ENCODE peak calls at places on chromosomes 7 and 10, in four cellular contexts. B, N, F and T are unnamed samples.

GRCh38 chr7:134140889-134141867 is 14.0 kb downstream of the LRGUK start:
- DNase-seq in B (peak; percentile 15), N (no peak), F (peak; percentile 86), T (peak; percentile 61)

GRCh38 chr7:28291559-28291958 is 111.0 kb upstream of the JAZF1 start:
- DNase-seq in B (no peak), N (no peak), F (no peak), T (no peak)

GRCh38 chr7:138138244-138138643 is 62.0 kb downstream of the AKR1D1 start:
- DNase-seq in B (no peak), N (no peak), F (no peak), T (no peak)

GRCh38 chr10:30073045-30073766 is 13.8 kb upstream of the JCAD start:
- DNase-seq in B (no peak), N (no peak), F (no peak), T (no peak)

GRCh38 chr10:132832186-132832983 is 46.4 kb upstream of the NKX6-2 start:
- DNase-seq in B (no peak), N (no peak), F (no peak), T (no peak)

GRCh38 chr10:67115972-67116371 is 190.1 kb downstream of the LRRTM3 start:
- DNase-seq in B (peak; percentile 51), N (no peak), F (no peak), T (no peak)

GRCh38 chr10:52440612-52441285 is 126.7 kb downstream of the DKK1 start:
- DNase-seq in B (no peak), N (no peak), F (no peak), T (no peak)

GRCh38 chr7:51785806-51786205 is 469.2 kb upstream of the COBL start:
- DNase-seq in B (no peak), N (no peak), F (no peak), T (no peak)

GRCh38 chr10:114327537-114328277 is 76.6 kb downstream of the AFAP1L2 start:
- DNase-seq in B (no peak), N (no peak), F (no peak), T (no peak)
- TF ChIP-seq POLR2AphosphoS5 in B (no peak), N (no peak), F (no peak), T (no peak)

GRCh38 chr10:78035933-78036583 is 2.4 kb downstream of the RPS24 start:
- DNase-seq in B (no peak), N (no peak), F (no peak), T (no peak)
- TF ChIP-seq POLR2AphosphoS5 in B (peak; percentile 23), N (no peak), F (no peak), T (no peak)

DNA sequence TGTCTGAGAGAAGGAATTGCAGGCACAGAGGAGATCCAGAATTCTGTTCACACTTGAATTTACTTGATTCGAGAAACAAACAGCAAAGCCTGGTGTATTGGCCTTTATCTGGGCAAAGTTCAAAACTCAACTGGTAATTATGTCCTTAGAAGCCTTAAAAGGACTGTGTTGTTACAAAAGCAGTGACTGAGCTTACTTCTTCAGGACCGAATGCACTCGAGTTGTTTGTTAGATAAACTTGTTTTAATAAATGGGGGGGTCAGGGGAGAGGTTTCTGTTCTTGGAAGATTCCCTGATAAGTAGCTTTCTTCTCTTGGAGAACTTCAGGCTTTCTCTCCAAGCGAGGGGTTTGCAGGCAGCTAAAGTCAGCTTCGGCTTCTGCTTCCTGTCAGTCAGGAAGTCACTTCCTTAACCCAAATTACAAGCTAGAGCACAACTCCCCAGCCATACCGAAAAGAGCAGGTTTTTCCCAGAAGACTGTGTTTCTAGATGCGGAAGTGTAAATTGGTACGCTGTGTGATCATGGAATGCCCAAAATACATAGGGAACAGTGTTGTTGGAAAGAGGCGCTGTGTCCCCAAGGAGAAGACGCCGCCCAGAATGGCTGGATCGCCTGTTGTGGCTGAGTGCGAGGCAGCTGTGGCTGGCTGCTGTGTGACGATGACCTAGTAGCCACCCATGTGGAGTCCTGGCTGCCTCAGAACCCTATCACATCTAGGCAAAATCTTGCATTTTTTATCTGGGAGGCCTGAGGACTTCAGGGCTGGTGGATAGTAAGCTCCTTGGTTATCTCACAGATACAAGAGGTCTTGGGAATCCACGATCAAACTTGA is 110.4 kb downstream of the TCF7L2 start:
- DNase-seq in B (no peak), N (no peak), F (no peak), T (peak; percentile 44)
- TF ChIP-seq POLR2AphosphoS5 in B (no peak), N (no peak), F (no peak), T (no peak)

DNA sequence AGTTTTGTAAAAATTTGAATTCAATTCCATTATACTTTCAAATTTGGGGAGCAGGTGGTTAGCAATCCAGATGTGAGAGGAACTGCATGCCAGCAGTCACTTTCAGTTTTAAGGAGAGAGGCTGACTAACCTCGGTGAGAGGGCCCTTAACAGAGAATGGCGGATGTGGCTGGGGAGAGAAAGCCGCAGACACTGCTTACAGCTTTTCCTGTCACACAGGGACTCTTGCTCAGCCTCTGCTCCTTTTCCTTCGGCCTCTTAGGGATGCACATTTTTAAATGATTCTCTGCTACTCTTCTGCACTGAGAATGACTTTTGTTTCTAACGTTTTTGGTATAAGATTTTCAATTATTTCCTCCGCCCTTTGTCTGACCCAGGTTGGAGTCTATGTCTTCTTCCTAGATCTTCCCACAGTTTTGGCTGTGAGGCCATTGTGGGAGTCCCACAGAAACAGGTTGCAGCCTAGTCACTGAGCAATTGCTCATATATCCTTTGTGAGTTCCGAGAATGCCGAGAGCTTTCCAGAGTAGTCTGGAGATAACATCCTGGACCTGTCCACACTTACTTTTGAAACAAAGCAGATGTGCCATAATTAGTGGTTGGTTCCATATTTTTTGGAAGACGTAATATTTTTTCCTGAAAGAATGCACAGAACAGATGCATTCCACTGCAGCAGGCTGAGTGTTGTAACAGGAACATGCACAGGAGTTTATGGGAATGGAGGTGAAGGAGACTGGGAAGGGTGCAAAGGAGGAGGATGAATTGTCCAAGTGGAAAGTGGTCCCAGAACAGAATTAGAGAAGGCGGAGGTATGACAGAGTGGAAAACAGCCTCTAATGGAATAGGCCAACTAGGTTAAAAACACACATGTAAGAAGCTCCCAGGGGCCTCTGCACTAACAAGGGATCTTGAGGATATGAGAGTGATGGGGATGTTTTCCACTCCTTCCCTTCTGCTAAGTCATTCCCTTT is 168.0 kb upstream of the ZNF32 start:
- DNase-seq in B (no peak), N (peak; percentile 61), F (peak; percentile 58), T (peak; percentile 61)
- TF ChIP-seq POLR2AphosphoS5 in B (no peak), N (no peak), F (peak; percentile 81), T (peak; percentile 71)

GRCh38 chr7:8295638-8296361 is 33.8 kb upstream of the ICA1 start:
- DNase-seq in B (peak; percentile 89), N (peak; percentile 43), F (peak; percentile 71), T (peak; percentile 23)
- TF ChIP-seq POLR2AphosphoS5 in B (no peak), N (no peak), F (no peak), T (no peak)

DNA sequence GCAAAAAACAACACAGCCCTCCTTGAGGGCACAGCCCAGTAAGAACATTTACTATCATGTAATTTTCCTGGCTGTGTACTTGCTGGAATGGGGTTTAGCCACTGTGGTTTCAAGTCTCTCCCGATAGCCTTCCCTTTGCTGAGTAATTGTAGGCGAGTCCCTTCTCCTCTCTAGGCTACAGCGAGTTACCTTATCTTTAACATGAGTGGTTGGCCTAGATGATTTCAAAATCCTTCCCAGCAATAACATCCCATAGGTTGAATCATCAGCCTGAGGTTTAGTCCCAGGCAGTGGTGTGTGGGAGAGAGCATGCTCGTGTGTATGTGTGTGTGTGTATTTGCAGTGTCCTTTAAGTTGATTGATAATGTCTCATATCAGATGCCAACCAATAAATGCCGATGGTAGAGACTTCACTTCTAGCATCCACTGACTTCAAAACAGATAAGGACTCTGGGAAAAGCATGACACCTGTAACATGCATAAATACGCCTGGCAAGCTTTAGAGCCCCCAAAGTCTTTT is 142.9 kb upstream of the ZMIZ1 start:
- DNase-seq in B (no peak), N (no peak), F (no peak), T (no peak)
- TF ChIP-seq POLR2AphosphoS5 in B (no peak), N (no peak), F (no peak), T (no peak)

DNA sequence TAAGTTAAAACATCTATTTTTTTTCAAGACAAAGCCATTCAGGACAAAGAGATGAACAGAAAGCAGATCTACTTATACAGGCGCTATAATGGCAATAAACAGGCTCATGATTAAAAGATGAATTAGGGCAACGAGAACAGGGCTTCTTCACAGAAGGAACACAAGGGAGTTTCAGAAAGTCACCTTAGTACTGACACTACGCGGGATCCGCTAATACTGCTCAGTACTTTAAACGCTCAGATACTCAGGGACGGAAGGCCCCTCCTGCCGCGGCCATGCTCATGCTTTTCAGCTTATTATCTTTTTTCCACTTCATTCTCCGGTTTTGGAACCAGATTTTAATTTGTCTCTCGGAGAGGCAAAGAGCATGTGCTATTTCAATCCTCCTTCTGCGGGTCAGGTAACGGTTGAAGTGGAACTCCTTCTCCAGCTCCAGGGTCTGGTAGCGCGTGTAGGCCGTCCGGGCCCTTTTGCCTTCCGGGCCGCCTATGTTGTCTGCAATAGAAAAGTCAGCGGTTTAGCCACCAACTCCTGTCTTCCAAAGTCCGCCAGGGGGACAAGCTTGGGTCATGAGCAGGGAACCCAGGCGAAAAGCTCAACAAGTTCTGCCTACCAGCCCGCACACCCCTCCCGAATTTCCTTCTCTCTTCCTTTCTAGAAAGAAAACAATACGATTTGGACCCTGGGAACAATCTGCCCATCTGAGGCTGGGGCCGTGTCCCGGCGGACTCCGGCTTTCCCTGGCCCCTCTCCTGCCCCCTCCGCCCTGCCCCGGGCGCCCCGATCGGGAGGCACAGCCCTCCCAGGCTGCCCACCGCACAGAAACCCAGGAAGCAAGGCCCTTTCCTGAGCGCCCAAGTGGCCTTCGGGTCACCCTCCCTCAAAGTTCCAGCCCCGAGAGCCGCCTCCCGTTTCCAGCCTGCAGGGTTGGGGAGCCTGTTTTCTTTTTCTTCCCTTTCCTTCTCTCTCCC is 1.6 kb downstream of the HOXA5 start:
- DNase-seq in B (no peak), N (no peak), F (peak; percentile 50), T (peak; percentile 37)
- TF ChIP-seq POLR2AphosphoS5 in B (no peak), N (no peak), F (no peak), T (no peak)